ENCODE peak calls at places on chromosomes 16 and 17, in six cellular contexts. One of them, this sample, is unnamed.

GRCh38 chr17:57048096-57048495 is 37.0 kb upstream of the AKAP1 start:
- DNase-seq in HepG2: no peak
- DNase-seq in stomach: no peak
- DNase-seq in uterus: no peak
- DNase-seq in PC-9: no peak
- DNase-seq in A549: no peak
- DNase-seq in this sample: no peak

GRCh38 chr16:64181526-64181925 is 940.3 kb downstream of the CDH11 start:
- DNase-seq in HepG2: no peak
- DNase-seq in stomach: no peak
- DNase-seq in uterus: no peak
- DNase-seq in PC-9: no peak
- DNase-seq in A549: no peak
- DNase-seq in this sample: no peak

GRCh38 chr16:15897834-15898254 is 9.4 kb upstream of the CEP20 start:
- DNase-seq in HepG2: no peak
- DNase-seq in stomach: no peak
- DNase-seq in uterus: no peak
- DNase-seq in PC-9: no peak
- DNase-seq in A549: no peak
- DNase-seq in this sample: no peak

GRCh38 chr17:7739746-7740145 is 22.2 kb downstream of the DNAH2 start:
- DNase-seq in HepG2: no peak
- DNase-seq in stomach: no peak
- DNase-seq in uterus: no peak
- DNase-seq in PC-9: no peak
- DNase-seq in A549: no peak
- DNase-seq in this sample: no peak

GRCh38 chr17:10327640-10328039 is 45.2 kb downstream of the MYH13 start:
- DNase-seq in HepG2: peak; percentile 64
- DNase-seq in stomach: peak; percentile 75
- DNase-seq in uterus: peak; percentile 80
- DNase-seq in PC-9: peak; percentile 36
- DNase-seq in A549: peak; percentile 87
- DNase-seq in this sample: peak; percentile 50

GRCh38 chr17:71983828-71984227 is 137.0 kb upstream of the SOX9 start:
- DNase-seq in HepG2: no peak
- DNase-seq in stomach: no peak
- DNase-seq in uterus: no peak
- DNase-seq in PC-9: no peak
- DNase-seq in A549: no peak
- DNase-seq in this sample: no peak

GRCh38 chr16:85270365-85270764 is 158.1 kb upstream of the CIBAR2 start:
- DNase-seq in HepG2: no peak
- DNase-seq in stomach: no peak
- DNase-seq in uterus: no peak
- DNase-seq in PC-9: no peak
- DNase-seq in A549: no peak
- DNase-seq in this sample: no peak

GRCh38 chr17:81869221-81870154 is 1.6 kb downstream of the ARHGDIA start:
- DNase-seq in HepG2: no peak
- DNase-seq in stomach: peak; percentile 33
- DNase-seq in uterus: peak; percentile 61
- DNase-seq in PC-9: no peak
- DNase-seq in A549: peak; percentile 69
- DNase-seq in this sample: no peak

GRCh38 chr16:2033057-2033911 is 6.6 kb downstream of the NHERF2 start:
- DNase-seq in HepG2: peak; percentile 53
- DNase-seq in stomach: peak; percentile 64
- DNase-seq in uterus: peak; percentile 72
- DNase-seq in PC-9: no peak
- DNase-seq in A549: peak; percentile 65
- DNase-seq in this sample: peak; percentile 84

GRCh38 chr17:79374087-79374486 is 236.8 kb downstream of the RBFOX3 start:
- DNase-seq in HepG2: no peak
- DNase-seq in stomach: no peak
- DNase-seq in uterus: no peak
- DNase-seq in PC-9: no peak
- DNase-seq in A549: no peak
- DNase-seq in this sample: no peak

GRCh38 chr17:67687541-67687940 is 30.2 kb upstream of the NOL11 start:
- DNase-seq in HepG2: no peak
- DNase-seq in stomach: no peak
- DNase-seq in uterus: no peak
- DNase-seq in PC-9: no peak
- DNase-seq in A549: no peak
- DNase-seq in this sample: no peak

GRCh38 chr17:78486228-78486802 is 90.9 kb downstream of the DNAH17 start:
- DNase-seq in HepG2: no peak
- DNase-seq in stomach: no peak
- DNase-seq in uterus: no peak
- DNase-seq in PC-9: no peak
- DNase-seq in A549: no peak
- DNase-seq in this sample: no peak

GRCh38 chr16:17138801-17139200 is 332.0 kb downstream of the XYLT1 start:
- DNase-seq in HepG2: no peak
- DNase-seq in stomach: no peak
- DNase-seq in uterus: no peak
- DNase-seq in PC-9: no peak
- DNase-seq in A549: no peak
- DNase-seq in this sample: no peak

GRCh38 chr16:67668495-67669157 is 2.0 kb downstream of the C16orf86 start:
- DNase-seq in HepG2: no peak
- DNase-seq in stomach: no peak
- DNase-seq in uterus: no peak
- DNase-seq in PC-9: no peak
- DNase-seq in A549: no peak
- DNase-seq in this sample: no peak

GRCh38 chr17:30450125-30451027 is 26.8 kb upstream of the GOSR1 start:
- DNase-seq in HepG2: peak; percentile 94
- DNase-seq in stomach: no peak
- DNase-seq in uterus: no peak
- DNase-seq in PC-9: peak; percentile 94
- DNase-seq in A549: peak; percentile 92
- DNase-seq in this sample: no peak

GRCh38 chr17:82933006-82933310 is 93.1 kb upstream of the ZNF750 start:
- DNase-seq in HepG2: no peak
- DNase-seq in stomach: peak; percentile 18
- DNase-seq in uterus: peak; percentile 5
- DNase-seq in PC-9: no peak
- DNase-seq in A549: no peak
- DNase-seq in this sample: no peak

GRCh38 chr16:1991135-1991551 is 1.4 kb downstream of the SYNGR3 start:
- DNase-seq in HepG2: no peak
- DNase-seq in stomach: peak; percentile 51
- DNase-seq in uterus: no peak
- DNase-seq in PC-9: no peak
- DNase-seq in A549: no peak
- DNase-seq in this sample: no peak

GRCh38 chr17:5788266-5788900 is 204.1 kb upstream of the NLRP1 start:
- DNase-seq in HepG2: no peak
- DNase-seq in stomach: no peak
- DNase-seq in uterus: no peak
- DNase-seq in PC-9: no peak
- DNase-seq in A549: no peak
- DNase-seq in this sample: no peak

GRCh38 chr17:36498155-36498554 is 11.7 kb downstream of the ZNHIT3 start:
- DNase-seq in HepG2: no peak
- DNase-seq in stomach: no peak
- DNase-seq in uterus: no peak
- DNase-seq in PC-9: no peak
- DNase-seq in A549: no peak
- DNase-seq in this sample: no peak

GRCh38 chr17:76082326-76083251 is 3.6 kb downstream of the ZACN start:
- DNase-seq in HepG2: no peak
- DNase-seq in stomach: no peak
- DNase-seq in uterus: no peak
- DNase-seq in PC-9: no peak
- DNase-seq in A549: no peak
- DNase-seq in this sample: no peak

GRCh38 chr17:80999224-81000088 is 7.8 kb downstream of the CHMP6 start:
- DNase-seq in HepG2: no peak
- DNase-seq in stomach: no peak
- DNase-seq in uterus: no peak
- DNase-seq in PC-9: no peak
- DNase-seq in A549: no peak
- DNase-seq in this sample: no peak

GRCh38 chr16:66265106-66265415 is 101.4 kb upstream of the CDH5 start:
- DNase-seq in HepG2: no peak
- DNase-seq in stomach: no peak
- DNase-seq in uterus: no peak
- DNase-seq in PC-9: no peak
- DNase-seq in A549: no peak
- DNase-seq in this sample: no peak

GRCh38 chr17:7490144-7490543 is 6.0 kb downstream of the POLR2A start:
- DNase-seq in HepG2: no peak
- DNase-seq in stomach: no peak
- DNase-seq in uterus: no peak
- DNase-seq in PC-9: no peak
- DNase-seq in A549: no peak
- DNase-seq in this sample: no peak

GRCh38 chr17:8222380-8222629 is 11.9 kb upstream of the AURKB start:
- DNase-seq in HepG2: peak; percentile 86
- DNase-seq in stomach: no peak
- DNase-seq in uterus: no peak
- DNase-seq in PC-9: no peak
- DNase-seq in A549: no peak
- DNase-seq in this sample: no peak

GRCh38 chr16:63907251-63907650 is 1214.6 kb downstream of the CDH11 start:
- DNase-seq in HepG2: no peak
- DNase-seq in stomach: no peak
- DNase-seq in uterus: no peak
- DNase-seq in PC-9: no peak
- DNase-seq in A549: no peak
- DNase-seq in this sample: no peak

GRCh38 chr17:27390540-27390939 is 65.7 kb upstream of the KSR1 start:
- DNase-seq in HepG2: no peak
- DNase-seq in stomach: no peak
- DNase-seq in uterus: no peak
- DNase-seq in PC-9: no peak
- DNase-seq in A549: no peak
- DNase-seq in this sample: no peak
- H3K27ac ChIP-seq in HepG2: no peak overlapping the region
- H3K27ac ChIP-seq in stomach: no peak overlapping the region
- H3K27ac ChIP-seq in uterus: no peak overlapping the region
- H3K27ac ChIP-seq in PC-9: no peak overlapping the region
- H3K27ac ChIP-seq in A549: no peak overlapping the region
- H3K27ac ChIP-seq in this sample: no peak overlapping the region

GRCh38 chr16:27243725-27244362 is 24.7 kb downstream of the NSMCE1 start:
- DNase-seq in HepG2: no peak
- DNase-seq in stomach: no peak
- DNase-seq in uterus: no peak
- DNase-seq in PC-9: no peak
- DNase-seq in A549: no peak
- DNase-seq in this sample: no peak
- H3K27ac ChIP-seq in HepG2: no peak overlapping the region
- H3K27ac ChIP-seq in stomach: peak overlapping the region; percentile 78
- H3K27ac ChIP-seq in uterus: peak overlapping the region; percentile 82
- H3K27ac ChIP-seq in PC-9: peak overlapping the region; percentile 63
- H3K27ac ChIP-seq in A549: peak overlapping the region; percentile 69
- H3K27ac ChIP-seq in this sample: peak overlapping the region; percentile 71

DNA sequence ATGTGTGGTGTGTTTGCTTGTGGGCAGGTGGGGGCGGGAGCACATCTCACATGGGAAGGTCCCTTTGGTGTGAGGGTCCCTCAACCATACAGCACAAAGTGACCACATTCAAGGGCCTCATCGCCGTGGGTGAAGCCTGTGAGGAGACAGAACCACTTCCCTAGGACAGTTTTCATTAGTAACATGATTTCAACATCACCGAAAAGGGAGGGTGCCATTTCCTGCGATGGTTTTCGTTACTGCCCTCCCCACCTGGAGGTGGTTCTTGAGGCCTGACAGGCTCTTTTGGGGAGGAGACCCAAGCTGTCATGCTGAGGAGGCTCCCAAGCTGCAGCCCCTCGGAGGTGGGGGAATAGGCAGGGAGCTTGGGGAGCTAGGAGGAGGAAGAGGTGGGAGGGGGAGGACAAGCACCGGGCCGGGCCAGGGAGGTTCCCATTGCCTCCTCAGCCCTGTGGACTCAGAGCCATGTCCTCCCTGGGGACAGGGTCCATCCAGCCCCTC is 9.5 kb downstream of the CD300LB start:
- DNase-seq in HepG2: no peak
- DNase-seq in stomach: peak; percentile 25
- DNase-seq in uterus: no peak
- DNase-seq in PC-9: no peak
- DNase-seq in A549: no peak
- DNase-seq in this sample: no peak
- H3K27ac ChIP-seq in HepG2: no peak overlapping the region
- H3K27ac ChIP-seq in stomach: peak overlapping the region; percentile 55
- H3K27ac ChIP-seq in uterus: no peak overlapping the region
- H3K27ac ChIP-seq in PC-9: no peak overlapping the region
- H3K27ac ChIP-seq in A549: no peak overlapping the region
- H3K27ac ChIP-seq in this sample: peak overlapping the region; percentile 46

GRCh38 chr17:27180322-27180721 is 113.6 kb upstream of the WSB1 start:
- DNase-seq in HepG2: no peak
- DNase-seq in stomach: no peak
- DNase-seq in uterus: no peak
- DNase-seq in PC-9: no peak
- DNase-seq in A549: no peak
- DNase-seq in this sample: no peak

GRCh38 chr17:27181935-27182334 is 112.0 kb upstream of the WSB1 start:
- DNase-seq in HepG2: no peak
- DNase-seq in stomach: no peak
- DNase-seq in uterus: no peak
- DNase-seq in PC-9: no peak
- DNase-seq in A549: no peak
- DNase-seq in this sample: no peak
- H3K27ac ChIP-seq in HepG2: no peak overlapping the region
- H3K27ac ChIP-seq in stomach: no peak overlapping the region
- H3K27ac ChIP-seq in uterus: no peak overlapping the region
- H3K27ac ChIP-seq in PC-9: no peak overlapping the region
- H3K27ac ChIP-seq in A549: no peak overlapping the region
- H3K27ac ChIP-seq in this sample: no peak overlapping the region

DNA sequence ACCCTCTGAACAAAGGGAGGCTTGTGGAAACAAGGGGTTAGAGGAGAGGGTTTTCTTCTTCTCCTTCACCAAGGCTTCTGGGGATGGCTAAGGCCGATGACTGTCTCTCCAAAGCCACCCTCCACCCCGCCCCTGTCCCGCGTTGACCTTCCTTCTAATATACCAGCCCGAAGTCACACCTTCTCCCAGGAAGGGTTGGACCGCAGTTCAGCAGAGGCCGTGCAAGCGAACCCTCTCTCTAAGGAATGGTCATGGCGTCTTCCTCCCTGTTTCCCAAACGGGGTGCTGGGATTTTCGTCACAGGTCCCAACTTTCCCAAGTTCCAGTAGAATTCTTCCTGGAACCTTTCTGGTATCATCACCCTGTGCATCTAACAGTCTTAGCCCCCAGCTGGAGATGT is 49.4 kb downstream of the FZD2 start:
- DNase-seq in HepG2: no peak
- DNase-seq in stomach: no peak
- DNase-seq in uterus: no peak
- DNase-seq in PC-9: no peak
- DNase-seq in A549: no peak
- DNase-seq in this sample: no peak
- H3K27ac ChIP-seq in HepG2: no peak overlapping the region
- H3K27ac ChIP-seq in stomach: no peak overlapping the region
- H3K27ac ChIP-seq in uterus: no peak overlapping the region
- H3K27ac ChIP-seq in PC-9: no peak overlapping the region
- H3K27ac ChIP-seq in A549: no peak overlapping the region
- H3K27ac ChIP-seq in this sample: no peak overlapping the region